ENCODE peak calls at places on chromosomes 4 and X, in four cellular contexts. One of them, this sample, is unnamed.

GRCh38 chrX:118521435-118521834 is 25.8 kb downstream of the DOCK11 start:
- DNase-seq in left ventricle myocardium inferior: no peak
- DNase-seq in CD8-positive, alpha-beta T cell: no peak
- DNase-seq in mesothelial cell of epicardium: no peak
- DNase-seq in this sample: no peak

GRCh38 chrX:44765556-44765955 is 78.3 kb upstream of the DUSP21 start:
- DNase-seq in CD8-positive, alpha-beta T cell: no peak
- DNase-seq in left ventricle myocardium inferior: no peak
- DNase-seq in mesothelial cell of epicardium: no peak
- DNase-seq in this sample: no peak

GRCh38 chr4:113784497-113785254 is 23.1 kb upstream of the CAMK2D start:
- DNase-seq in CD8-positive, alpha-beta T cell: no peak
- DNase-seq in mesothelial cell of epicardium: no peak
- DNase-seq in left ventricle myocardium inferior: no peak
- DNase-seq in this sample: no peak

GRCh38 chr4:174696657-174697056 is 132.4 kb downstream of the GLRA3 start:
- DNase-seq in left ventricle myocardium inferior: no peak
- DNase-seq in CD8-positive, alpha-beta T cell: no peak
- DNase-seq in mesothelial cell of epicardium: no peak
- DNase-seq in this sample: no peak

GRCh38 chr4:140257461-140258305 is 103.7 kb upstream of the MAML3 start:
- DNase-seq in CD8-positive, alpha-beta T cell: no peak
- DNase-seq in left ventricle myocardium inferior: no peak
- DNase-seq in mesothelial cell of epicardium: no peak
- DNase-seq in this sample: no peak

GRCh38 chr4:165909947-165910346 is 36.9 kb downstream of the TLL1 start:
- DNase-seq in mesothelial cell of epicardium: no peak
- DNase-seq in CD8-positive, alpha-beta T cell: no peak
- DNase-seq in left ventricle myocardium inferior: no peak
- DNase-seq in this sample: no peak

GRCh38 chr4:184538023-184538599 is 63.8 kb upstream of the IRF2 start:
- DNase-seq in CD8-positive, alpha-beta T cell: peak; percentile 48
- DNase-seq in mesothelial cell of epicardium: peak; percentile 41
- DNase-seq in left ventricle myocardium inferior: peak; percentile 91
- DNase-seq in this sample: peak; percentile 35

GRCh38 chr4:185039508-185040273 is 21.4 kb downstream of the HELT start:
- DNase-seq in CD8-positive, alpha-beta T cell: peak; percentile 22
- DNase-seq in mesothelial cell of epicardium: no peak
- DNase-seq in left ventricle myocardium inferior: no peak
- DNase-seq in this sample: no peak

GRCh38 chrX:8284131-8284530 is 113.1 kb upstream of the VCX2 start:
- DNase-seq in CD8-positive, alpha-beta T cell: no peak
- DNase-seq in left ventricle myocardium inferior: no peak
- DNase-seq in mesothelial cell of epicardium: no peak
- DNase-seq in this sample: no peak

GRCh38 chr4:151324449-151325319 is 721 bp downstream of the SH3D19 start:
- DNase-seq in mesothelial cell of epicardium: no peak
- DNase-seq in CD8-positive, alpha-beta T cell: no peak
- DNase-seq in left ventricle myocardium inferior: peak; percentile 29
- DNase-seq in this sample: peak; percentile 30

GRCh38 chr4:151329217-151330007 is 4.0 kb upstream of the SH3D19 start:
- DNase-seq in left ventricle myocardium inferior: no peak
- DNase-seq in CD8-positive, alpha-beta T cell: no peak
- DNase-seq in mesothelial cell of epicardium: no peak
- DNase-seq in this sample: no peak

GRCh38 chr4:151324124-151324448 is 1.3 kb downstream of the SH3D19 start:
- DNase-seq in CD8-positive, alpha-beta T cell: no peak
- DNase-seq in left ventricle myocardium inferior: no peak
- DNase-seq in mesothelial cell of epicardium: no peak
- DNase-seq in this sample: no peak

GRCh38 chr4:151322565-151322964 is 2.8 kb downstream of the SH3D19 start:
- DNase-seq in left ventricle myocardium inferior: no peak
- DNase-seq in mesothelial cell of epicardium: no peak
- DNase-seq in CD8-positive, alpha-beta T cell: no peak
- DNase-seq in this sample: no peak

GRCh38 chr4:151325320-151326246 is at the start of gene SH3D19:
- DNase-seq in left ventricle myocardium inferior: peak; percentile 76
- DNase-seq in mesothelial cell of epicardium: peak; percentile 25
- DNase-seq in CD8-positive, alpha-beta T cell: no peak
- DNase-seq in this sample: peak; percentile 48
- TF ChIP-seq CTCF in left ventricle myocardium inferior: peak; percentile 39
- TF ChIP-seq CTCF in mesothelial cell of epicardium: no peak
- TF ChIP-seq CTCF in CD8-positive, alpha-beta T cell: no peak
- TF ChIP-seq CTCF in this sample: peak; percentile 7

DNA sequence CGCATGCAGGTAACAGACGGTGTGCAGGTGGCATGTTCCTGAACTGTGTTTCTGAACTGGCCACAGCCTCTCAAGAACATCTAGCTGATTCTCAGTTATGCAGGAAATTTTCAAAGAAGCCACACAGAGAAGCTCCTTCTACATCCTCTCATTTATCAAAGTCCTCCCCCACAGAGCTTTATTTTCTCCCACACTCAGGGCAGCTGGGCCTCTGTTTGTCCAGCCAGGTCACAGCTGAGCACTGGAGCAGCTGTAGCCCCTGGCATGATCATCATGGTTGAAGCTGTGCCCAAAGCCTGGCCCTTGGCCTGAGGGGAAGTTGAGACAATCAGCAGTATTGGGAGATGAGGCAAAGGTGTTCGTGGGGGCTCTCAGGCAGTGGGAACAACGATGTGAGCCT is 342.1 kb downstream of the ZNF674 start:
- DNase-seq in mesothelial cell of epicardium: no peak
- DNase-seq in CD8-positive, alpha-beta T cell: no peak
- DNase-seq in left ventricle myocardium inferior: no peak
- DNase-seq in this sample: no peak
- TF ChIP-seq CTCF in mesothelial cell of epicardium: no peak
- TF ChIP-seq CTCF in CD8-positive, alpha-beta T cell: no peak
- TF ChIP-seq CTCF in left ventricle myocardium inferior: no peak
- TF ChIP-seq CTCF in this sample: no peak

DNA sequence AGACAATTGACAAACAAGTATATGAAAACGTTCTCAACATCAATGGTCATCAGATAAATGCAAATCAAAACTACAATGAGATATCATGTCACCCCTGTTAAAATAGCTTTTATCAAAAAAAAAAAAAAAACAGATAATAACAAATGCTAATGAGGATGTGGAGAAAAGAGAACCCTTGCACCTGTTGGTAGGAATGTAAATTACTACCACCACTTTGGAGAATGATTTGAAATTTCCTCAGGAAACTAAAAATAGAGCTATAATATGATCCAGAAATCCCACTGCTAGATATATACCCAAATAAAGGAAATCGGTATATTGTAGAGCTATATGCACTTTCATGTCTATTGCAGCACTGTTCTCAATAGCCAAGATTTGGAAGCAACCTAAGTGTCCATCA is 470.6 kb upstream of the FSTL5 start:
- DNase-seq in mesothelial cell of epicardium: no peak
- DNase-seq in left ventricle myocardium inferior: no peak
- DNase-seq in CD8-positive, alpha-beta T cell: no peak
- DNase-seq in this sample: no peak
- TF ChIP-seq CTCF in mesothelial cell of epicardium: no peak
- TF ChIP-seq CTCF in left ventricle myocardium inferior: no peak
- TF ChIP-seq CTCF in CD8-positive, alpha-beta T cell: no peak
- TF ChIP-seq CTCF in this sample: peak; percentile 39

GRCh38 chr4:83455300-83456183 is at the start of the genes HELQ and MRPS18C:
- DNase-seq in mesothelial cell of epicardium: peak; percentile 89
- DNase-seq in CD8-positive, alpha-beta T cell: peak; percentile 90
- DNase-seq in left ventricle myocardium inferior: peak; percentile 94
- DNase-seq in this sample: peak; percentile 88
- TF ChIP-seq CTCF in mesothelial cell of epicardium: no peak
- TF ChIP-seq CTCF in CD8-positive, alpha-beta T cell: no peak
- TF ChIP-seq CTCF in left ventricle myocardium inferior: peak; percentile 33
- TF ChIP-seq CTCF in this sample: no peak

DNA sequence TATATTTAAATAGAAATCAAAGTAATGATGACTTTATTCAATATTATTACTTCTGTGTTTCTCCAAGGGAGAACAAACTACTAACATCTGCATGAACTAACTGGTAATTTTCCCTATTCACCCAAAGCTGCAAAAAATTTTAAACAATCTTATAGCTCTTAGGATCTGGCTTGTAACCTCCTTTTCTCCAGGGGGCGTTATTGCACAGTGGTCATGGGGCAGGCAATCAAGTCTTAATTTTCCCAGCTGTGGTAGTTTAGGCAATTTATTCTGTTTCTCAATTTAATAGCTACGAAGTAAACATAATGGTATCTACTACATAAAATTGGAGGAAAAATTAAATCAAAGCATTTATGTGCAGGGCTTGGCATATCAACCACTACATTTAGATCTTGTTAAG is 137.5 kb upstream of the GUCY1A1 start:
- DNase-seq in CD8-positive, alpha-beta T cell: no peak
- DNase-seq in left ventricle myocardium inferior: no peak
- DNase-seq in mesothelial cell of epicardium: no peak
- DNase-seq in this sample: no peak
- TF ChIP-seq CTCF in CD8-positive, alpha-beta T cell: no peak
- TF ChIP-seq CTCF in left ventricle myocardium inferior: no peak
- TF ChIP-seq CTCF in mesothelial cell of epicardium: no peak
- TF ChIP-seq CTCF in this sample: peak; percentile 9

GRCh38 chr4:109662786-109663185 is 40.5 kb downstream of the CASP6 start:
- DNase-seq in left ventricle myocardium inferior: no peak
- DNase-seq in CD8-positive, alpha-beta T cell: no peak
- DNase-seq in mesothelial cell of epicardium: no peak
- DNase-seq in this sample: no peak

GRCh38 chr4:109657854-109658253 is 45.4 kb downstream of the CASP6 start:
- DNase-seq in CD8-positive, alpha-beta T cell: no peak
- DNase-seq in left ventricle myocardium inferior: no peak
- DNase-seq in mesothelial cell of epicardium: no peak
- DNase-seq in this sample: no peak

GRCh38 chr4:109655396-109655795 is 47.8 kb downstream of the CASP6 start:
- DNase-seq in CD8-positive, alpha-beta T cell: no peak
- DNase-seq in left ventricle myocardium inferior: no peak
- DNase-seq in mesothelial cell of epicardium: no peak
- DNase-seq in this sample: no peak

GRCh38 chr4:109658871-109659410 is 44.3 kb downstream of the CASP6 start:
- DNase-seq in CD8-positive, alpha-beta T cell: no peak
- DNase-seq in left ventricle myocardium inferior: no peak
- DNase-seq in mesothelial cell of epicardium: no peak
- DNase-seq in this sample: no peak
- TF ChIP-seq CTCF in CD8-positive, alpha-beta T cell: no peak
- TF ChIP-seq CTCF in left ventricle myocardium inferior: peak; percentile 39
- TF ChIP-seq CTCF in mesothelial cell of epicardium: no peak
- TF ChIP-seq CTCF in this sample: no peak